ENCODE peak calls at places on chromosomes 6 and 20, in eight cellular contexts. N is A549, F is SK-N-SH, S is IMR-90, M is WTC11, L is HepG2, V is K562, G is GM12878. R is an unnamed sample.
A peak's percentile ranks its signal among the peaks of the same experiment; 100 is the strongest.

GRCh38 chr6:42326248-42326647 is 108.6 kb upstream of the MRPS10 start:
- DNase-seq in M (no peak), N (no peak), S (no peak), G (no peak), L (no peak), V (no peak), F (no peak), R (no peak)

GRCh38 chr6:75233097-75233615 is 10.4 kb downstream of the COX7A2 start:
- DNase-seq in G (no peak), L (no peak), V (no peak), S (no peak), F (no peak), M (no peak), N (no peak), R (no peak)

GRCh38 chr6:52574709-52575489 is 2.0 kb downstream of the TRAM2 start:
- DNase-seq in M (no peak), N (no peak), F (no peak), S (no peak), V (peak; percentile 52), L (no peak), G (peak; percentile 36), R (no peak)

GRCh38 chr20:11117808-11118528 is 444.2 kb upstream of the JAG1 start:
- DNase-seq in F (no peak), N (peak; percentile 78), G (no peak), L (no peak), V (no peak), S (peak; percentile 93), M (no peak), R (no peak)

GRCh38 chr20:31608256-31608980 is 3.3 kb downstream of the ID1 start:
- DNase-seq in M (peak; percentile 95), G (no peak), N (peak; percentile 98), F (peak; percentile 81), S (peak; percentile 48), L (peak; percentile 100), V (peak; percentile 74), R (no peak)

GRCh38 chr6:43290905-43291355 is 7.1 kb upstream of the SLC22A7 start:
- DNase-seq in G (no peak), F (no peak), L (peak; percentile 97), V (no peak), M (no peak), N (no peak), S (no peak), R (no peak)

GRCh38 chr6:110035321-110035720 is 57.2 kb downstream of the GPR6 start:
- DNase-seq in G (no peak), S (no peak), N (no peak), V (no peak), L (no peak), M (no peak), F (no peak), R (no peak)

GRCh38 chr6:11718031-11718430 is 60.6 kb downstream of the ADTRP start:
- DNase-seq in V (no peak), M (no peak), S (no peak), F (no peak), N (no peak), L (no peak), G (no peak), R (no peak)

GRCh38 chr20:44548171-44548678 is 26.4 kb upstream of the SERINC3 start:
- DNase-seq in M (no peak), S (no peak), G (no peak), L (no peak), F (no peak), N (no peak), V (no peak), R (no peak)

GRCh38 chr6:37938909-37939308 is 119.4 kb downstream of the ZFAND3 start:
- DNase-seq in S (peak; percentile 41), F (no peak), L (no peak), M (no peak), G (no peak), V (no peak), N (no peak), R (no peak)

GRCh38 chr6:54847799-54848597 is 1.4 kb downstream of the FAM83B start:
- DNase-seq in V (no peak), M (no peak), G (no peak), N (no peak), L (no peak), F (no peak), S (peak; percentile 74), R (no peak)

GRCh38 chr20:16472045-16472872 is 101.0 kb downstream of the KIF16B start:
- DNase-seq in S (peak; percentile 45), G (no peak), L (peak; percentile 24), F (no peak), V (peak; percentile 38), M (no peak), N (no peak), R (no peak)

GRCh38 chr6:134956032-134956431 is 6.1 kb upstream of the ALDH8A1 start:
- DNase-seq in S (peak; percentile 19), G (no peak), V (no peak), N (no peak), M (no peak), L (no peak), F (no peak), R (no peak)

GRCh38 chr20:45111799-45112471 is 3.0 kb downstream of the WFDC5 start:
- DNase-seq in V (peak; percentile 43), N (peak; percentile 20), L (peak; percentile 56), M (peak; percentile 52), G (no peak), S (no peak), F (peak; percentile 59), R (no peak)

GRCh38 chr6:96196633-96197032 is 180.9 kb downstream of the FUT9 start:
- DNase-seq in G (no peak), N (no peak), M (no peak), F (no peak), L (no peak), V (no peak), S (no peak), R (no peak)

GRCh38 chr20:4082406-4083102 is 67.2 kb upstream of the RNF24 start:
- DNase-seq in V (peak; percentile 77), L (peak; percentile 89), N (no peak), G (peak; percentile 59), S (peak; percentile 82), F (peak; percentile 32), M (peak; percentile 57), R (no peak)

GRCh38 chr6:166165558-166166313 is 1.9 kb downstream of the TBXT start:
- DNase-seq in G (no peak), M (no peak), V (no peak), F (no peak), L (no peak), N (no peak), S (no peak), R (no peak)

GRCh38 chr20:23387118-23387443 is 25.1 kb downstream of the GZF1 start:
- DNase-seq in N (no peak), M (no peak), L (no peak), F (no peak), G (no peak), V (no peak), S (no peak), R (no peak)

GRCh38 chr20:57619053-57619831 is 984 bp downstream of the ZBP1 start:
- DNase-seq in S (no peak), V (no peak), M (no peak), N (no peak), F (no peak), G (peak; percentile 93), L (no peak), R (peak; percentile 26)

GRCh38 chr20:50848846-50849673 is 54.2 kb downstream of the BCAS4 start:
- DNase-seq in M (no peak), F (peak; percentile 76), S (no peak), V (no peak), N (no peak), L (no peak), G (no peak), R (no peak)

GRCh38 chr6:87945966-87946365 is 101.7 kb upstream of the SPACA1 start:
- DNase-seq in G (no peak), V (no peak), L (no peak), N (no peak), M (no peak), S (no peak), F (no peak), R (no peak)

DNA sequence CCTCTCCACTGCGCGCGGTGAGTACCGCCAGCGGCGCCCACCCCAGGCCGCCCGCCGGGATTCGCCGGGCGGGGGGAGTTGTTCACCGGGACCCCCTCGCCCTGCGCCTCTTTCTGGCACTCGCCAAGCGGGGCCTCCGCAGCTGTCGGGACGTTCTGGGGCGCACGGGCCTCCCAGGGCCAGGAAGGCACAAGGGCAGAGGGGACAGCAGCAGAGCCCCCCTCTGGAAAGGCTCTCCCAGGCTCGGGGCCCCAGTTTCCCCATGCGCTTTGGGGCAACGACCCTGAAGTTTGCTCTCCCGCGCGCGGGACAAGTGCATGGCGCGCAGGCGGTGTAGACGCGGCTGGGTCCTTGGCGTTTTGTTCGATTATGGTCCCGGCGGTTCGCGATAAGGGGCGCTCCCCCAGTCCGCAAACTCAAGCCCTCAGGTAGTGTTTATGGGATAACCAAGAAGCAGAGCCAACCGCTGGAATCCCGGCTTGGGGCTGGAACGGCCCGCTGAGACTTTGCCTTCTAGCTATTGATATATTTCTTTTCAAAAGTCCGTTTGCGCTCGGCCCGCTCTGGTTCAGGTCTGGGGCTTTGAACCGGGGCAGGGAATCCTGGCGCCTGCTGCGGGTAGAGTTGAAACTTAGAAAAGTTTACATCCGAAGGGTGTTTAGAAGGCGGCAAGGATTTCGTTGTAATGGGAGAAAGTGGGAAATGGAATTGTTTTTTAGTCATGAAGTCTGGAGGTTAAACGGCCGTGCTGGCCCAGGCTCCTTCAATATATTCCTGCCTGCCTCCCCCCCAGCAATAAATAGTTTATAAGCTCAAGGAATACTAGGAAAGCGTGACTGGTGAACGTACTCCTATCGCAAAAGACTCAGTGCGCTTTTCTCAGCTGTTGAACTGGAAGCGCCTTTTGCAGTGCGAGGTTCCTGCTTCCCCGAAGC is 595 bp downstream of the EYA2 start:
- DNase-seq in F (no peak), S (peak; percentile 68), N (no peak), L (no peak), M (peak; percentile 32), G (no peak), V (no peak), R (peak; percentile 63)
- TF ChIP-seq USF2 in F (no peak), S (no peak), N (no peak), L (no peak), M (no peak), G (no peak), V (no peak), R (no peak)

DNA sequence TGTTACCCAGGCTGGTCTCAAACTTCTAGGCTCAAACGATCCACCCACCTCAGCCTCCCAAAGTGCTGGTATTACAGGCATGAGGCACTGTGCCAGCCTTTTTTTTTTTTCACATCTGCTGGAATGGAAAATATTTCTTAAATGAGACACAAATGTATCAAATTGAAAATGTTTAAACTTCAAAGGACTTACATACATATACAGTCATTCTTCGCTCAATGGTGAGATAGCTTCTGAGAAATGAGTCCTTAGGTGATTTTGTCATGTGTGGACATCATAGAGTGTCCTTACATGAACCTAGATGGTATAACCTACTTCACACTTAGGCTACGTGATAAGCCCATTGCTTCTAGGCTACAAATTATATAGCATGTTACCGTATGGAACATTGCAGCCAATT is 43.1 kb downstream of the MICA start:
- DNase-seq in V (no peak), G (no peak), M (no peak), L (no peak), N (no peak), F (no peak), S (peak; percentile 43), R (no peak)
- TF ChIP-seq USF2 in V (no peak), G (no peak), M (no peak), L (no peak), N (no peak), F (no peak), S (no peak), R (no peak)

GRCh38 chr6:169701218-169701952 is 444 bp downstream of the WDR27 start:
- DNase-seq in G (no peak), F (peak; percentile 51), S (no peak), V (no peak), L (no peak), M (no peak), N (no peak), R (no peak)
- TF ChIP-seq USF2 in G (no peak), F (no peak), S (no peak), V (no peak), L (no peak), M (no peak), N (no peak), R (no peak)

GRCh38 chr20:13449868-13450441 is 188.8 kb downstream of the TASP1 start:
- DNase-seq in F (no peak), M (no peak), S (peak; percentile 62), G (no peak), V (no peak), L (no peak), N (no peak), R (no peak)
- TF ChIP-seq USF2 in F (no peak), M (no peak), S (no peak), G (no peak), V (no peak), L (no peak), N (no peak), R (no peak)